ENCODE peak calls at places on chromosomes 7 and 10, in seven cellular contexts. I is natural killer cell, N is GM06990, F is mesothelial cell of epicardium, H is progenitor cell of endocrine pancreas, P is B cell, K is adrenal gland. W is an unnamed sample.
A peak's percentile ranks its signal among the peaks of the same experiment; 100 is the strongest.

GRCh38 chr7:5695709-5696345 is 85.6 kb downstream of the RNF216 start:
- DNase-seq in I (no peak), N (no peak), F (no peak), H (no peak), P (no peak), K (no peak), W (no peak)

GRCh38 chr7:128437426-128438332 is 18.0 kb upstream of the HILPDA start:
- DNase-seq in I (no peak), N (no peak), F (no peak), H (no peak), P (peak; percentile 53), K (no peak), W (no peak)

GRCh38 chr10:116470071-116470470 is 42.4 kb downstream of the PNLIPRP3 start:
- DNase-seq in I (no peak), N (no peak), F (no peak), H (no peak), P (no peak), K (no peak), W (no peak)

GRCh38 chr10:3784510-3785250 is at the start of gene KLF6:
- DNase-seq in I (no peak), N (no peak), F (no peak), H (peak; percentile 42), P (peak; percentile 65), K (peak; percentile 53), W (peak; percentile 59)

GRCh38 chr7:132183822-132184380 is 392.4 kb downstream of the PLXNA4 start:
- DNase-seq in I (no peak), N (no peak), F (no peak), H (no peak), P (no peak), K (no peak), W (no peak)

GRCh38 chr7:38385682-38386081 is 112.2 kb upstream of the TARP start:
- DNase-seq in I (no peak), N (no peak), F (no peak), H (no peak), P (no peak), K (no peak), W (no peak)

GRCh38 chr10:28315140-28315539 is 12.3 kb upstream of the MPP7 start:
- DNase-seq in I (no peak), N (no peak), F (no peak), H (no peak), P (no peak), K (no peak), W (no peak)

GRCh38 chr7:47875998-47876744 is 72.1 kb downstream of the PKD1L1 start:
- DNase-seq in I (no peak), N (no peak), F (no peak), H (no peak), P (no peak), K (no peak), W (no peak)

GRCh38 chr7:128550920-128551319 is 74.4 kb downstream of the METTL2B start:
- DNase-seq in I (no peak), N (no peak), F (no peak), H (no peak), P (no peak), K (no peak), W (no peak)

GRCh38 chr7:2876031-2876862 is 32.1 kb upstream of the GNA12 start:
- DNase-seq in I (no peak), N (no peak), F (no peak), H (no peak), P (no peak), K (no peak), W (no peak)

GRCh38 chr7:105003275-105003674 is 10.7 kb upstream of the KMT2E start:
- DNase-seq in I (no peak), N (no peak), F (no peak), H (no peak), P (no peak), K (peak; percentile 80), W (no peak)

GRCh38 chr10:30366829-30367228 is 17.8 kb upstream of the MTPAP start:
- DNase-seq in I (no peak), N (no peak), F (no peak), H (no peak), P (no peak), K (no peak), W (no peak)

GRCh38 chr10:102504179-102504975 is 605 bp downstream of the SUFU start:
- DNase-seq in I (no peak), N (no peak), F (peak; percentile 34), H (peak; percentile 44), P (no peak), K (peak; percentile 46), W (peak; percentile 59)

GRCh38 chr7:39507866-39508551 is 58.2 kb upstream of the YAE1 start:
- DNase-seq in I (no peak), N (no peak), F (no peak), H (no peak), P (peak; percentile 14), K (no peak), W (no peak)

DNA sequence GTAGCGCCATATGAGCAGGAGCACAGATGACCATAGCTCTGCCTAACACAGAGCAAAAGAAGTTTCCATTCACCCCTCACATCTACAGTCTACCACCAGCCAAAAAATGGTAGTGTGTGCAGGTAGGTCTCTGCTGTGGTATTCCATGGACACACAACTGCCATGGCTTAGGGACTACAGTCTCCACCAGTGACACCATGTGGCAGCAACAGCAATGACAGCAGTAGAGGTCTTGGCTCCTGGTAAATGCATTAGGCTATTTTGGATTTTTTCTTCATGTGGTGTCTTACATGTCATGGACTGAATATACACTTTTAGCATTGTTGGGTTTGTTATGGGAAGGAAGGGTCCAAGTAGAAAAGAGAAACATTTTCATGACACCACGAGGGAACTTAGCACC is 70.1 kb upstream of the CABCOCO1 start:
- DNase-seq in I (no peak), N (no peak), F (no peak), H (no peak), P (no peak), K (peak; percentile 12), W (peak; percentile 18)
- TF ChIP-seq CTCF in I (no peak), N (peak; percentile 50), F (no peak), H (peak; percentile 37), P (no peak), K (peak; percentile 44), W (peak; percentile 49)

GRCh38 chr10:132722980-132723970 is 62.7 kb downstream of the NKX6-2 start:
- DNase-seq in I (no peak), N (no peak), F (no peak), H (no peak), P (no peak), K (no peak), W (peak; percentile 51)
- TF ChIP-seq CTCF in I (no peak), N (no peak), F (no peak), H (no peak), P (no peak), K (no peak), W (no peak)

GRCh38 chr10:52031771-52032170 is 282.3 kb upstream of the DKK1 start:
- DNase-seq in I (no peak), N (no peak), F (no peak), H (no peak), P (no peak), K (no peak), W (no peak)
- TF ChIP-seq CTCF in I (no peak), N (no peak), F (no peak), H (no peak), P (no peak), K (no peak), W (no peak)

GRCh38 chr7:79806161-79806734 is 328.4 kb upstream of the GNAI1 start:
- DNase-seq in I (no peak), N (no peak), F (no peak), H (no peak), P (no peak), K (no peak), W (no peak)
- TF ChIP-seq CTCF in I (no peak), N (no peak), F (no peak), H (no peak), P (no peak), K (peak; percentile 37), W (peak; percentile 8)

GRCh38 chr7:1466524-1467271 is 7.4 kb upstream of the MICALL2 start:
- DNase-seq in I (no peak), N (no peak), F (peak; percentile 47), H (no peak), P (no peak), K (peak; percentile 94), W (peak; percentile 62)
- TF ChIP-seq CTCF in I (no peak), N (no peak), F (no peak), H (no peak), P (no peak), K (no peak), W (no peak)

DNA sequence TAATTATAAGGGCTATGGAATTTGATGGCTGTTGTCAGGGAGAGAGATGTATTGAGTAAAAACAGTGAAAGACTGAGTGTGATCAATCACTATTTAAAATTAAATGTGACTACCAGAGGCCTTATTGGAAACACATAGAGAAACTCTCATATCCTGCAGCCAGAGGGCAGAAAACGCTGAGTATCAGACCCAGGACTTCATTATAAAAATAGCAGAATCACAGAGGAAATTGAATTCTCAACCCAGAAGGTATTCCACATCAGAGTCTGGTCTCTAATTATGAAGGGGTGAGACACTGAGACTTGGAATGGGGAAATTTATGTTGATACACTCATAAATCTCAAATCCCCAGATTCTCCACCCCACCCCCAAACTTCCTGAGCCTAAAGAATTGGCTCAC is 69.5 kb upstream of the IL6 start:
- DNase-seq in I (no peak), N (no peak), F (no peak), H (no peak), P (no peak), K (no peak), W (no peak)
- TF ChIP-seq CTCF in I (no peak), N (no peak), F (no peak), H (no peak), P (peak; percentile 38), K (no peak), W (no peak)

GRCh38 chr10:114121031-114121430 is 53.0 kb downstream of the CCDC186 start:
- DNase-seq in I (no peak), N (no peak), F (no peak), H (no peak), P (no peak), K (no peak), W (no peak)
- TF ChIP-seq CTCF in I (no peak), N (no peak), F (no peak), H (no peak), P (no peak), K (no peak), W (no peak)

GRCh38 chr7:151138541-151138910 is 29.0 kb downstream of the GBX1 start:
- DNase-seq in I (peak; percentile 3), N (no peak), F (no peak), H (no peak), P (peak; percentile 39), K (no peak), W (peak; percentile 55)
- TF ChIP-seq CTCF in I (no peak), N (no peak), F (no peak), H (no peak), P (no peak), K (no peak), W (no peak)

W was measured in glutamatergic neuron.